ENCODE peak calls at places on chromosomes 6 and 20, in six cellular contexts. U, H, J, C, G and B are unnamed samples.

GRCh38 chr6:100948381-100949133 is 67.4 kb upstream of the ASCC3 start:
- DNase-seq in U (peak; percentile 72), H (no peak), J (no peak), C (no peak), G (peak; percentile 52), B (no peak)

GRCh38 chr6:166551797-166552495 is 34.5 kb downstream of the RAMACL start:
- DNase-seq in U (no peak), H (no peak), J (no peak), C (no peak), G (no peak), B (no peak)

GRCh38 chr6:152975204-152975915 is 7.5 kb downstream of the FBXO5 start:
- DNase-seq in U (no peak), H (no peak), J (no peak), C (peak; percentile 52), G (peak; percentile 38), B (no peak)

GRCh38 chr20:63767886-63768285 is 28.3 kb downstream of the SLC2A4RG start:
- DNase-seq in U (no peak), H (no peak), J (no peak), C (no peak), G (no peak), B (no peak)

GRCh38 chr6:149948616-149949015 is 6.8 kb downstream of the ULBP2 start:
- DNase-seq in U (no peak), H (no peak), J (no peak), C (no peak), G (no peak), B (no peak)

GRCh38 chr6:143321687-143322086 is 128.8 kb downstream of the ADAT2 start:
- DNase-seq in U (no peak), H (no peak), J (no peak), C (no peak), G (no peak), B (no peak)

GRCh38 chr20:2820084-2820895 is 4.1 kb downstream of the TMEM239 start:
- DNase-seq in U (no peak), H (no peak), J (no peak), C (no peak), G (peak; percentile 95), B (no peak)

GRCh38 chr6:131116755-131117360 is 18.4 kb upstream of the AKAP7 start:
- DNase-seq in U (no peak), H (no peak), J (peak; percentile 69), C (peak; percentile 16), G (peak; percentile 78), B (no peak)

GRCh38 chr6:149028767-149029405 is 282.1 kb downstream of the UST start:
- DNase-seq in U (peak; percentile 55), H (no peak), J (peak; percentile 82), C (peak; percentile 68), G (peak; percentile 95), B (peak; percentile 34)

GRCh38 chr20:25136643-25137559 is 55.0 kb upstream of the VSX1 start:
- DNase-seq in U (no peak), H (peak; percentile 59), J (peak; percentile 37), C (no peak), G (peak; percentile 94), B (no peak)

GRCh38 chr6:156832166-156832743 is 55.1 kb downstream of the ARID1B start:
- DNase-seq in U (no peak), H (no peak), J (peak; percentile 46), C (no peak), G (peak; percentile 61), B (no peak)

GRCh38 chr6:137309078-137309762 is 90.0 kb upstream of the IFNGR1 start:
- DNase-seq in U (no peak), H (peak; percentile 85), J (peak; percentile 74), C (peak; percentile 93), G (peak; percentile 77), B (no peak)

GRCh38 chr6:393391-394221 is 2.1 kb downstream of the IRF4 start:
- DNase-seq in U (no peak), H (no peak), J (no peak), C (no peak), G (no peak), B (no peak)

GRCh38 chr6:141521440-141521839 is 611.3 kb upstream of the GJE1 start:
- DNase-seq in U (no peak), H (no peak), J (peak; percentile 24), C (no peak), G (peak; percentile 10), B (no peak)

GRCh38 chr20:23668477-23668951 is 20.3 kb downstream of the CST4 start:
- DNase-seq in U (peak; percentile 84), H (no peak), J (peak; percentile 67), C (peak; percentile 54), G (peak; percentile 70), B (no peak)

GRCh38 chr6:18551228-18551627 is 164.1 kb downstream of the RNF144B start:
- DNase-seq in U (no peak), H (no peak), J (no peak), C (no peak), G (peak; percentile 74), B (no peak)

GRCh38 chr20:41169184-41169690 is 31.9 kb downstream of the PLCG1 start:
- DNase-seq in U (peak; percentile 29), H (no peak), J (no peak), C (no peak), G (no peak), B (no peak)

GRCh38 chr6:87016772-87017171 is 78.1 kb downstream of the CGA start:
- DNase-seq in U (no peak), H (no peak), J (no peak), C (no peak), G (no peak), B (no peak)

GRCh38 chr6:144653885-144654505 is 368.9 kb downstream of the UTRN start:
- DNase-seq in U (no peak), H (no peak), J (no peak), C (peak; percentile 43), G (no peak), B (no peak)

GRCh38 chr6:33623895-33624381 is 2.8 kb downstream of the ITPR3 start:
- DNase-seq in U (no peak), H (no peak), J (no peak), C (no peak), G (no peak), B (no peak)

GRCh38 chr20:57717797-57718196 is 8.0 kb upstream of the PMEPA1 start:
- DNase-seq in U (no peak), H (no peak), J (no peak), C (no peak), G (no peak), B (no peak)

GRCh38 chr6:64580346-64580745 is 944.7 kb downstream of the PHF3 start:
- DNase-seq in U (no peak), H (no peak), J (no peak), C (no peak), G (peak; percentile 40), B (no peak)

GRCh38 chr6:138007014-138007472 is 100.2 kb downstream of the PERP start:
- DNase-seq in U (peak; percentile 38), H (no peak), J (peak; percentile 27), C (peak; percentile 32), G (peak; percentile 28), B (no peak)

GRCh38 chr6:131281471-131282270 is 146.4 kb downstream of the AKAP7 start:
- DNase-seq in U (no peak), H (peak; percentile 51), J (peak; percentile 88), C (peak; percentile 26), G (peak; percentile 44), B (peak; percentile 40)

GRCh38 chr20:23047738-23048214 is 1.7 kb downstream of the THBD start:
- DNase-seq in U (no peak), H (peak; percentile 74), J (peak; percentile 47), C (no peak), G (no peak), B (no peak)

GRCh38 chr20:14712302-14712739 is 374.9 kb upstream of the FLRT3 start:
- DNase-seq in U (peak; percentile 65), H (no peak), J (no peak), C (no peak), G (peak; percentile 35), B (no peak)
- TF ChIP-seq CTCF in U (no peak), H (no peak), J (no peak), C (no peak), G (no peak), B (no peak)

DNA sequence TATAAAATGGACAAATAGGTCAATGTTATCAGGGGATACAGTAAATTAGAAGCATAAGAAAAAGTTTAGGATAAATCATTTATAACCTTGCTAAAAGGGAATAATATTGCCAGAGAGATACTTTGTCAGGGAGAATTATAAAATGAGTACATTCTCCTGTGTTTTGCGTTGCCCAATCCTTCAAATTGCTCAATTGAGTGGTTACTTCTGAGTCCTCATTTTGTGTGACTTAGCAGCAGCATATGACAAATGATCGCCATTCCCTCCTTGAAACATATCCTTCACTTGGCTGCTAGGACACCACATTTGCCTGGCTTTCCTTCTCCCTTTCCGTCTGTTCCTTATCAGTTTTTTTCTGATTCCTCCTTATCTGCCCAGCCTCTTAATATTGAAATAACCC is 106.7 kb upstream of the FLRT3 start:
- DNase-seq in U (no peak), H (no peak), J (no peak), C (peak; percentile 75), G (peak; percentile 12), B (no peak)
- TF ChIP-seq CTCF in U (no peak), H (no peak), J (no peak), C (no peak), G (no peak), B (no peak)

GRCh38 chr20:58851969-58852458 is 502 bp upstream of the GNAS start:
- DNase-seq in U (no peak), H (no peak), J (no peak), C (no peak), G (no peak), B (no peak)

GRCh38 chr20:58853466-58853865 is 950 bp downstream of the GNAS start:
- DNase-seq in U (peak; percentile 43), H (no peak), J (no peak), C (no peak), G (no peak), B (no peak)

GRCh38 chr20:58851221-58851968 is 693 bp upstream of the GNAS-AS1 start:
- DNase-seq in U (peak; percentile 44), H (no peak), J (no peak), C (no peak), G (peak; percentile 16), B (no peak)

GRCh38 chr20:58852559-58853271 is at the start of gene GNAS:
- DNase-seq in U (peak; percentile 71), H (peak; percentile 68), J (peak; percentile 47), C (peak; percentile 26), G (peak; percentile 70), B (no peak)

GRCh38 chr20:58850693-58851174 is at the start of gene GNAS-AS1:
- DNase-seq in U (peak; percentile 95), H (peak; percentile 74), J (no peak), C (no peak), G (peak; percentile 93), B (peak; percentile 64)
- TF ChIP-seq CTCF in U (peak; percentile 15), H (no peak), J (no peak), C (no peak), G (no peak), B (no peak)

DNA sequence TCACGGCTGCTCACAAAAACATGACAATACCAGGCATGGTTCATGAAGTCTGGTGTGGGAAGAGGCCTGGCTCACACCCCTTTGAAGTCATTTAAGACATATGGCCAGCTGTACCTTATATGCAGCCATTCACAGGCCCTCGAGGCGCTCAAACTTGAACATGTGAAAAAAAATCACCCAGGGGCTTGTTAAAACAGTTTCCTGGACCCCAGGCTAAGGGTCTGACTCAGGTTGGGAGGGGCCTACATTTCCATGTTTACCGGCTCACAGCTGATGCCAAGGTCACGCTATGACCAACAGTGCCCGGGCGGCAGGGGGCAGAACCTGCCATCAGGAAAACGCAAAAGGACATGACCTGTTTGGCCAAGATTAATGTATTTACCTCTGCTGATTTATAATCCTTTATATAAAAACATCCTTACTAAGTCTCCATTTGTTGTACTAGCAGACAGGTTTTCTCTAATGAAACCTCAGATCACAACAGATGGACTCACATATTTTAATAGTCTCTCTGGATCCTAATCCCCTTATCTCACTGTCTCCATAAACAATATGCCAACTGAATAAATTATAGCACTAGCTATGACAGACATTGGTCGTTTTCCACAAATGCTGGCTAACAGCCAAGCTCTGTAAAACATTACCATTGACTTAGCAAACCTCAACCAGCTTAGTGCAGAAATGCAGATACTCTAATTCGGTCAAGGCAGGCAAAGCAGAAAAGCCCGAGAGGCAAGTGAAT is 19.9 kb downstream of the EZR start:
- DNase-seq in U (no peak), H (no peak), J (peak; percentile 85), C (no peak), G (peak; percentile 50), B (no peak)
- TF ChIP-seq CTCF in U (no peak), H (no peak), J (peak; percentile 28), C (no peak), G (no peak), B (no peak)